ENCODE peak calls at places on chromosome 4, in six cellular contexts. One of them, this sample, is unnamed.

GRCh38 chr4:102344520-102344954 is 745 bp downstream of the SLC39A8 start:
- DNase-seq in CD8-positive, alpha-beta memory T cell: peak; percentile 81
- DNase-seq in RPMI7951: peak; percentile 49
- DNase-seq in psoas muscle: peak; percentile 44
- DNase-seq in SW 1271: peak; percentile 2
- DNase-seq in activated CD8-positive, alpha-beta memory T cell treated with anti-CD3 and anti-CD28 coated beads for 1 hour: peak; percentile 46
- DNase-seq in this sample: peak; percentile 75

GRCh38 chr4:24657768-24658617 is 73.6 kb upstream of the DHX15 start:
- DNase-seq in psoas muscle: no peak
- DNase-seq in activated CD8-positive, alpha-beta memory T cell treated with anti-CD3 and anti-CD28 coated beads for 1 hour: no peak
- DNase-seq in RPMI7951: peak; percentile 89
- DNase-seq in CD8-positive, alpha-beta memory T cell: no peak
- DNase-seq in SW 1271: no peak
- DNase-seq in this sample: no peak

GRCh38 chr4:163815776-163816175 is 321.3 kb downstream of the TMA16 start:
- DNase-seq in psoas muscle: no peak
- DNase-seq in CD8-positive, alpha-beta memory T cell: no peak
- DNase-seq in activated CD8-positive, alpha-beta memory T cell treated with anti-CD3 and anti-CD28 coated beads for 1 hour: no peak
- DNase-seq in RPMI7951: no peak
- DNase-seq in SW 1271: no peak
- DNase-seq in this sample: no peak

GRCh38 chr4:581753-582361 is 5.8 kb upstream of the TMEM271 start:
- DNase-seq in psoas muscle: no peak
- DNase-seq in CD8-positive, alpha-beta memory T cell: no peak
- DNase-seq in SW 1271: no peak
- DNase-seq in RPMI7951: peak; percentile 42
- DNase-seq in activated CD8-positive, alpha-beta memory T cell treated with anti-CD3 and anti-CD28 coated beads for 1 hour: no peak
- DNase-seq in this sample: no peak

GRCh38 chr4:16896871-16897270 is 1.6 kb downstream of the LDB2 start:
- DNase-seq in CD8-positive, alpha-beta memory T cell: no peak
- DNase-seq in SW 1271: no peak
- DNase-seq in activated CD8-positive, alpha-beta memory T cell treated with anti-CD3 and anti-CD28 coated beads for 1 hour: no peak
- DNase-seq in psoas muscle: no peak
- DNase-seq in RPMI7951: no peak
- DNase-seq in this sample: no peak

GRCh38 chr4:84126061-84126787 is 372.9 kb downstream of the NKX6-1 start:
- DNase-seq in RPMI7951: no peak
- DNase-seq in CD8-positive, alpha-beta memory T cell: no peak
- DNase-seq in activated CD8-positive, alpha-beta memory T cell treated with anti-CD3 and anti-CD28 coated beads for 1 hour: no peak
- DNase-seq in SW 1271: no peak
- DNase-seq in psoas muscle: no peak
- DNase-seq in this sample: no peak

GRCh38 chr4:182973421-182974340 is 56.5 kb upstream of the DCTD start:
- DNase-seq in SW 1271: no peak
- DNase-seq in CD8-positive, alpha-beta memory T cell: no peak
- DNase-seq in psoas muscle: no peak
- DNase-seq in RPMI7951: peak; percentile 28
- DNase-seq in activated CD8-positive, alpha-beta memory T cell treated with anti-CD3 and anti-CD28 coated beads for 1 hour: no peak
- DNase-seq in this sample: no peak

GRCh38 chr4:162406637-162407370 is 243.0 kb upstream of the FSTL5 start:
- DNase-seq in RPMI7951: no peak
- DNase-seq in activated CD8-positive, alpha-beta memory T cell treated with anti-CD3 and anti-CD28 coated beads for 1 hour: no peak
- DNase-seq in CD8-positive, alpha-beta memory T cell: no peak
- DNase-seq in psoas muscle: no peak
- DNase-seq in SW 1271: no peak
- DNase-seq in this sample: no peak

GRCh38 chr4:174047363-174047762 is 236.1 kb downstream of the FBXO8 start:
- DNase-seq in SW 1271: no peak
- DNase-seq in psoas muscle: no peak
- DNase-seq in RPMI7951: no peak
- DNase-seq in activated CD8-positive, alpha-beta memory T cell treated with anti-CD3 and anti-CD28 coated beads for 1 hour: no peak
- DNase-seq in CD8-positive, alpha-beta memory T cell: no peak
- DNase-seq in this sample: no peak

GRCh38 chr4:118033148-118034060 is 882 bp upstream of the NDST3 start:
- DNase-seq in CD8-positive, alpha-beta memory T cell: no peak
- DNase-seq in activated CD8-positive, alpha-beta memory T cell treated with anti-CD3 and anti-CD28 coated beads for 1 hour: no peak
- DNase-seq in SW 1271: peak; percentile 5
- DNase-seq in RPMI7951: peak; percentile 43
- DNase-seq in psoas muscle: peak; percentile 27
- DNase-seq in this sample: peak; percentile 51

GRCh38 chr4:85986266-85986665 is 373.6 kb downstream of the MAPK10 start:
- DNase-seq in CD8-positive, alpha-beta memory T cell: no peak
- DNase-seq in RPMI7951: no peak
- DNase-seq in activated CD8-positive, alpha-beta memory T cell treated with anti-CD3 and anti-CD28 coated beads for 1 hour: no peak
- DNase-seq in SW 1271: no peak
- DNase-seq in psoas muscle: no peak
- DNase-seq in this sample: no peak

GRCh38 chr4:176380352-176381157 is 60.8 kb downstream of the SPCS3 start:
- DNase-seq in RPMI7951: peak; percentile 45
- DNase-seq in activated CD8-positive, alpha-beta memory T cell treated with anti-CD3 and anti-CD28 coated beads for 1 hour: no peak
- DNase-seq in CD8-positive, alpha-beta memory T cell: no peak
- DNase-seq in SW 1271: no peak
- DNase-seq in psoas muscle: no peak
- DNase-seq in this sample: no peak

GRCh38 chr4:140641789-140642439 is 73.2 kb upstream of the UCP1 start:
- DNase-seq in CD8-positive, alpha-beta memory T cell: no peak
- DNase-seq in psoas muscle: no peak
- DNase-seq in activated CD8-positive, alpha-beta memory T cell treated with anti-CD3 and anti-CD28 coated beads for 1 hour: no peak
- DNase-seq in SW 1271: no peak
- DNase-seq in RPMI7951: no peak
- DNase-seq in this sample: no peak

GRCh38 chr4:38765391-38765790 is 17.4 kb downstream of the TLR10 start:
- DNase-seq in CD8-positive, alpha-beta memory T cell: no peak
- DNase-seq in psoas muscle: no peak
- DNase-seq in SW 1271: no peak
- DNase-seq in activated CD8-positive, alpha-beta memory T cell treated with anti-CD3 and anti-CD28 coated beads for 1 hour: no peak
- DNase-seq in RPMI7951: no peak
- DNase-seq in this sample: no peak

GRCh38 chr4:72302981-72303704 is 265.9 kb downstream of the ADAMTS3 start:
- DNase-seq in activated CD8-positive, alpha-beta memory T cell treated with anti-CD3 and anti-CD28 coated beads for 1 hour: no peak
- DNase-seq in psoas muscle: no peak
- DNase-seq in SW 1271: no peak
- DNase-seq in RPMI7951: peak; percentile 38
- DNase-seq in CD8-positive, alpha-beta memory T cell: peak; percentile 53
- DNase-seq in this sample: peak; percentile 46

GRCh38 chr4:147821555-147821954 is 89.7 kb downstream of the ARHGAP10 start:
- DNase-seq in activated CD8-positive, alpha-beta memory T cell treated with anti-CD3 and anti-CD28 coated beads for 1 hour: no peak
- DNase-seq in CD8-positive, alpha-beta memory T cell: no peak
- DNase-seq in RPMI7951: no peak
- DNase-seq in psoas muscle: no peak
- DNase-seq in SW 1271: no peak
- DNase-seq in this sample: no peak

GRCh38 chr4:81136161-81136910 is 78.7 kb downstream of the PRKG2 start:
- DNase-seq in psoas muscle: no peak
- DNase-seq in activated CD8-positive, alpha-beta memory T cell treated with anti-CD3 and anti-CD28 coated beads for 1 hour: no peak
- DNase-seq in CD8-positive, alpha-beta memory T cell: no peak
- DNase-seq in SW 1271: no peak
- DNase-seq in RPMI7951: no peak
- DNase-seq in this sample: no peak

GRCh38 chr4:38804654-38805295 is at the start of gene TLR1:
- DNase-seq in RPMI7951: peak; percentile 66
- DNase-seq in CD8-positive, alpha-beta memory T cell: no peak
- DNase-seq in psoas muscle: no peak
- DNase-seq in activated CD8-positive, alpha-beta memory T cell treated with anti-CD3 and anti-CD28 coated beads for 1 hour: no peak
- DNase-seq in SW 1271: no peak
- DNase-seq in this sample: no peak

GRCh38 chr4:89254847-89255246 is 52.8 kb downstream of the GPRIN3 start:
- DNase-seq in SW 1271: no peak
- DNase-seq in activated CD8-positive, alpha-beta memory T cell treated with anti-CD3 and anti-CD28 coated beads for 1 hour: peak; percentile 20
- DNase-seq in RPMI7951: peak; percentile 0
- DNase-seq in psoas muscle: no peak
- DNase-seq in CD8-positive, alpha-beta memory T cell: peak; percentile 64
- DNase-seq in this sample: peak; percentile 35

GRCh38 chr4:1039493-1040343 is 28.3 kb downstream of the FGFRL1 start:
- DNase-seq in SW 1271: no peak
- DNase-seq in RPMI7951: no peak
- DNase-seq in CD8-positive, alpha-beta memory T cell: no peak
- DNase-seq in psoas muscle: peak; percentile 56
- DNase-seq in activated CD8-positive, alpha-beta memory T cell treated with anti-CD3 and anti-CD28 coated beads for 1 hour: no peak
- DNase-seq in this sample: peak; percentile 71